ENCODE peak calls at places on chromosomes 5 and 9, in four cellular contexts. Z is cardiac fibroblast, A is A549, B is ascending aorta. Y is an unnamed sample.

GRCh38 chr5:586751-587285 is 25.3 kb upstream of the CEP72 start:
- DNase-seq in B (peak; percentile 54), A (peak; percentile 18), Z (no peak), Y (no peak)

GRCh38 chr5:151150484-151151262 is 6.9 kb downstream of the ANXA6 start:
- DNase-seq in B (no peak), Z (peak; percentile 36), A (no peak), Y (no peak)

GRCh38 chr5:166677891-166678290 is 1613.6 kb upstream of the WWC1 start:
- DNase-seq in B (no peak), A (no peak), Z (no peak), Y (no peak)

GRCh38 chr5:107542831-107543231 is 127.9 kb downstream of the EFNA5 start:
- DNase-seq in B (peak; percentile 89), Z (peak; percentile 89), A (peak; percentile 95), Y (no peak)

GRCh38 chr5:68299105-68299504 is 83.5 kb downstream of the PIK3R1 start:
- DNase-seq in A (no peak), Z (no peak), B (no peak), Y (no peak)

GRCh38 chr5:29197636-29198035 is 1995.8 kb upstream of the CDH6 start:
- DNase-seq in Z (no peak), B (no peak), A (peak; percentile 23), Y (no peak)

GRCh38 chr5:169697976-169698375 is 60.9 kb downstream of the DOCK2 start:
- DNase-seq in B (no peak), A (no peak), Z (no peak), Y (no peak)

GRCh38 chr9:72680593-72681317 is 159.3 kb downstream of the TMC1 start:
- DNase-seq in B (no peak), A (no peak), Z (no peak), Y (peak; percentile 30)

GRCh38 chr9:12916037-12916436 is 141.2 kb downstream of the LURAP1L start:
- DNase-seq in A (no peak), B (no peak), Z (peak; percentile 53), Y (no peak)

GRCh38 chr9:137452761-137453642 is 6.1 kb downstream of the NSMF start:
- DNase-seq in A (no peak), Z (no peak), B (peak; percentile 66), Y (peak; percentile 20)

GRCh38 chr9:8115570-8115969 is 316.0 kb upstream of the DMAC1 start:
- DNase-seq in B (no peak), Z (no peak), A (no peak), Y (no peak)

GRCh38 chr9:35385042-35385441 is 104.9 kb upstream of the RUSC2 start:
- DNase-seq in B (no peak), A (peak; percentile 9), Z (peak; percentile 76), Y (no peak)

GRCh38 chr5:38742821-38743220 is 103.0 kb upstream of the OSMR start:
- DNase-seq in Z (no peak), A (no peak), B (no peak), Y (no peak)

GRCh38 chr5:110716247-110717245 is 9.9 kb downstream of the TMEM232 start:
- DNase-seq in A (peak; percentile 8), B (no peak), Z (peak; percentile 19), Y (no peak)
- TF ChIP-seq CTCF in A (no peak), B (no peak), Z (no peak), Y (no peak)

DNA sequence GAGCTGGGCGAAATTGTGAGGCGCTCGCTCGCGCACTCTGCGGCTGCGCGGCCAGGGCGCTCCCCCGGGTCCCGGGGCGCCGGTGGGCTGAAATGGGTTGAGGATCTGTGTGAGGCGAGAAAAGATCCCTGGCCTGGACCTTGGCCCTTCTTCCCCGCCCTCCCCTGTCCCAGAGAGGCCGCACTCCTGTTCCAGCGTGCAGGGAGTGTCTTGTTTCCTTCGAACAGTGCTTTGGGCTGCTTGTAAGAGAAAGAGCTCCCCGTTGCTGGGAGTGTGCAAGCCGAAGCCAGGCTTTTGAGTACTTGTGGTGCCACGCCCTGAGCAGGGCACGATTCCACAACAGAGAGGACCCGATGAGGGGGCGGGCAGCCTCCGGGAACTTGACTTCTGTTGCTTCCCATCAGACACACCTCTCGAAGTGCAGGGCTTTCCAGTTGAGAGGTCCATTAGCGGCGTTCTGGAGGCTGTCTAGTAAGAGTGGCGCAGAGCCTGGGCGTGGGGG is 528 bp downstream of the DOLPP1 start:
- DNase-seq in A (no peak), B (no peak), Z (no peak), Y (peak; percentile 94)
- TF ChIP-seq CTCF in A (no peak), B (no peak), Z (no peak), Y (no peak)

DNA sequence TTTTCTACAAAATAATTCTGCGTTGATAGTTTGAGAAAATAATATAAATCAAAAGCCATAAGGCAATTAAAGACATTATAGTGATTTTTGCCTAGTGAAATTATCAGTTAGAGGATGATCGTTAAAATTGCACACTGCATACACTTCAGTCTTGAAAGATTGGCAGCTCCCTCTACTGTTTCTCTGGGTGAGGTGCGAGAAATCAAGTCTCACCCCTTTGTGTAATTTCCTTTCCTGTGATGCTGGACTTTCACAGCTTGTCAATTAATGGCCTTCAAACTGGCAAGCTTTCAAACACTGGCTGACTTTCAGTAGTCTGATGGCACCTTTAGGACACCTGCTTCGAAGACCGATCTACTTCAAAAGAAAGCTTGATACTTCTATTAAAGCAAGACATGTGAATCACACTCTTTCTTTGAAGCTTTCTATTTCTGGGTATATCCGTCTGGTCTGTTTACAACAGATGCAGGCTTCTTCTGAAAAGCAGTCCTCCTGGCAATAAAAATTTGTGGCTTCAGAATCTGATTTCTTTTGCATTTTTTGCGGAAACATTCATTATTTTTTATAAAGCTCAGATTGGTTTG is 706.8 kb upstream of the PTPRD start:
- DNase-seq in Z (peak; percentile 6), A (peak; percentile 10), B (no peak), Y (peak; percentile 21)
- TF ChIP-seq CTCF in Z (peak; percentile 21), A (no peak), B (peak; percentile 8), Y (peak; percentile 66)

GRCh38 chr5:148401604-148402003 is 17.8 kb downstream of the FBXO38 start:
- DNase-seq in B (no peak), Z (peak; percentile 47), A (no peak), Y (no peak)

GRCh38 chr5:148397968-148398595 is 14.3 kb downstream of the FBXO38 start:
- DNase-seq in B (no peak), Z (no peak), A (no peak), Y (no peak)

GRCh38 chr5:148394587-148395019 is 10.8 kb downstream of the FBXO38 start:
- DNase-seq in Z (no peak), A (no peak), B (no peak), Y (no peak)

GRCh38 chr5:148395031-148395430 is 11.3 kb downstream of the FBXO38 start:
- DNase-seq in Z (no peak), A (no peak), B (no peak), Y (no peak)

GRCh38 chr5:148398698-148399121 is 15.0 kb downstream of the FBXO38 start:
- DNase-seq in Z (no peak), A (no peak), B (no peak), Y (no peak)
- TF ChIP-seq CTCF in Z (no peak), A (no peak), B (no peak), Y (no peak)

DNA sequence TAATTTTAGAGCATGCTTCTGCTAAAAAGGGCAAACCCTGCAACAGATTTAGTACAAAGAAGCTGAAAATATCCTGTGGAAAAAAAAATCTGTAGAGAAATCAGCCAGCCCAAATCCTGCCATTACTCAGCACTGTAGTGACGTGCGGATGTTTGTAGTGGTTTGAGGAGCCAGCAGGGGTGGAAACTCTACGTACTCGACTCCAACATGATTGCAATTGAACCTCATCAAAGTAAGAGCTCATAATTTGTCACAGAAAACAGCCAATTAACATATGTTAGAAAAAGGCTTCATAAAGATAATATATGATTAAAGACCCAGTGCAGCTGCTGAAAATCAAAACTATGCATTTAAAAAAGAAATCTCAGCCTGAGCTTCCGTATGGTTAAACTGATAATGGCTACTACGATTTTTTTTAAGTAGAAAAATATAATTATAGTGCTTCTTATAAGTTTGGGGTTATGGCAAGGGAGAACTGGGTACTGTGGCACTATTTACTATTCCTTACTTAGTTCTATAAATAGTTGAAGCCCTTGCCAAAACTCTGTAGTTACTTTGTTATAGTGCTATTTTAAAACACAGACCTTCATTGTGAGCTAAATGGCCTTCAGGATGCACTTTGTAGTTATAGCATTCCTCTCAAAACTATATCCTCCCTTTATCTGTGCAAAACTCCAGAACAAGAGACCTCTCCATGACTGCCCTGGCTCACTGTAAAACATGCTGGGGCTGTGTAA is 49.4 kb downstream of the MEF2C start:
- DNase-seq in B (peak; percentile 89), A (no peak), Z (peak; percentile 87), Y (no peak)
- TF ChIP-seq CTCF in B (no peak), A (no peak), Z (no peak), Y (no peak)

DNA sequence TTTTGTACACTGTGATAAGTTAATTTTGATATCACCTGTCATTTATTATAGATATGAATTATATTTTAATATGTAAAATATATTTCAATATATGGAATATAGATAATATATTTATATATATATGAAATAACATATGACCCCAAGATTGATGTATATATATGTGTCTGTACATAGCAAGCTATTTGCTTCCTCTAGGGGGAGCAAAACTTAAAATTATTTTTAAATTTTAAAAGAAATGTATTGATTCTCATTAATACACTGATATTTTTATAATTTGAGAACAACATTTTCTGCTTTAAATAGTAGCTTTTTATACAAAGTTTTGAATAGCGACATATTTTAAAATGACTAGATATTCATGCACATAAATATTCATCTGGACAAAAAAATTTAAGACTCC is 272.0 kb downstream of the DMRTA1 start:
- DNase-seq in A (no peak), B (no peak), Z (no peak), Y (no peak)
- TF ChIP-seq CTCF in A (no peak), B (no peak), Z (no peak), Y (peak; percentile 54)

GRCh38 chr5:141234109-141234508 is 11.0 kb downstream of the PCDHB14 start:
- DNase-seq in B (no peak), Z (peak; percentile 21), A (no peak), Y (no peak)
- TF ChIP-seq CTCF in B (peak; percentile 13), Z (peak; percentile 13), A (no peak), Y (no peak)